ENCODE peak calls at places on chromosome 7, in four cellular contexts. One of them, this sample, is unnamed.

GRCh38 chr7:77399838-77400237 is 16.3 kb downstream of the GSAP start:
- DNase-seq in activated CD8-positive, alpha-beta memory T cell treated with anti-CD3 and anti-CD28 coated beads for 1 hour: no peak
- DNase-seq in tibial artery: no peak
- DNase-seq in stimulated activated CD4-positive, alpha-beta T cell treated with anti-CD3 and anti-CD28 coated beads, Interleukin-12 subunit alpha, Interleukin-12 subunit beta, amount 100 ng/mL, for 4 hours: no peak
- DNase-seq in this sample: no peak

GRCh38 chr7:26918241-26918640 is 53.9 kb upstream of the SKAP2 start:
- DNase-seq in stimulated activated CD4-positive, alpha-beta T cell treated with anti-CD3 and anti-CD28 coated beads, Interleukin-12 subunit alpha, Interleukin-12 subunit beta, amount 100 ng/mL, for 4 hours: no peak
- DNase-seq in activated CD8-positive, alpha-beta memory T cell treated with anti-CD3 and anti-CD28 coated beads for 1 hour: no peak
- DNase-seq in tibial artery: no peak
- DNase-seq in this sample: no peak

GRCh38 chr7:69880848-69881247 is 282.6 kb downstream of the AUTS2 start:
- DNase-seq in activated CD8-positive, alpha-beta memory T cell treated with anti-CD3 and anti-CD28 coated beads for 1 hour: no peak
- DNase-seq in tibial artery: no peak
- DNase-seq in stimulated activated CD4-positive, alpha-beta T cell treated with anti-CD3 and anti-CD28 coated beads, Interleukin-12 subunit alpha, Interleukin-12 subunit beta, amount 100 ng/mL, for 4 hours: no peak
- DNase-seq in this sample: no peak

GRCh38 chr7:73555411-73555982 is 2.0 kb downstream of the BCL7B start:
- DNase-seq in activated CD8-positive, alpha-beta memory T cell treated with anti-CD3 and anti-CD28 coated beads for 1 hour: no peak
- DNase-seq in tibial artery: no peak
- DNase-seq in stimulated activated CD4-positive, alpha-beta T cell treated with anti-CD3 and anti-CD28 coated beads, Interleukin-12 subunit alpha, Interleukin-12 subunit beta, amount 100 ng/mL, for 4 hours: no peak
- DNase-seq in this sample: no peak

GRCh38 chr7:152709307-152710133 is 33.6 kb upstream of the XRCC2 start:
- DNase-seq in stimulated activated CD4-positive, alpha-beta T cell treated with anti-CD3 and anti-CD28 coated beads, Interleukin-12 subunit alpha, Interleukin-12 subunit beta, amount 100 ng/mL, for 4 hours: no peak
- DNase-seq in activated CD8-positive, alpha-beta memory T cell treated with anti-CD3 and anti-CD28 coated beads for 1 hour: no peak
- DNase-seq in tibial artery: no peak
- DNase-seq in this sample: no peak

GRCh38 chr7:112462236-112462635 is 12.0 kb downstream of the IFRD1 start:
- DNase-seq in activated CD8-positive, alpha-beta memory T cell treated with anti-CD3 and anti-CD28 coated beads for 1 hour: no peak
- DNase-seq in stimulated activated CD4-positive, alpha-beta T cell treated with anti-CD3 and anti-CD28 coated beads, Interleukin-12 subunit alpha, Interleukin-12 subunit beta, amount 100 ng/mL, for 4 hours: no peak
- DNase-seq in tibial artery: peak; percentile 38
- DNase-seq in this sample: no peak

GRCh38 chr7:13850185-13850752 is 139.2 kb downstream of the ETV1 start:
- DNase-seq in stimulated activated CD4-positive, alpha-beta T cell treated with anti-CD3 and anti-CD28 coated beads, Interleukin-12 subunit alpha, Interleukin-12 subunit beta, amount 100 ng/mL, for 4 hours: peak; percentile 1
- DNase-seq in activated CD8-positive, alpha-beta memory T cell treated with anti-CD3 and anti-CD28 coated beads for 1 hour: peak; percentile 24
- DNase-seq in tibial artery: no peak
- DNase-seq in this sample: no peak

GRCh38 chr7:149286811-149287400 is 24.9 kb downstream of the ZNF783 start:
- DNase-seq in activated CD8-positive, alpha-beta memory T cell treated with anti-CD3 and anti-CD28 coated beads for 1 hour: no peak
- DNase-seq in tibial artery: no peak
- DNase-seq in stimulated activated CD4-positive, alpha-beta T cell treated with anti-CD3 and anti-CD28 coated beads, Interleukin-12 subunit alpha, Interleukin-12 subunit beta, amount 100 ng/mL, for 4 hours: no peak
- DNase-seq in this sample: no peak

GRCh38 chr7:11931306-11931705 is 99.3 kb upstream of the THSD7A start:
- DNase-seq in activated CD8-positive, alpha-beta memory T cell treated with anti-CD3 and anti-CD28 coated beads for 1 hour: no peak
- DNase-seq in stimulated activated CD4-positive, alpha-beta T cell treated with anti-CD3 and anti-CD28 coated beads, Interleukin-12 subunit alpha, Interleukin-12 subunit beta, amount 100 ng/mL, for 4 hours: no peak
- DNase-seq in tibial artery: no peak
- DNase-seq in this sample: no peak

GRCh38 chr7:26857534-26858228 is 6.7 kb downstream of the SKAP2 start:
- DNase-seq in stimulated activated CD4-positive, alpha-beta T cell treated with anti-CD3 and anti-CD28 coated beads, Interleukin-12 subunit alpha, Interleukin-12 subunit beta, amount 100 ng/mL, for 4 hours: no peak
- DNase-seq in activated CD8-positive, alpha-beta memory T cell treated with anti-CD3 and anti-CD28 coated beads for 1 hour: no peak
- DNase-seq in tibial artery: no peak
- DNase-seq in this sample: no peak

GRCh38 chr7:132328760-132329159 is 247.5 kb downstream of the PLXNA4 start:
- DNase-seq in activated CD8-positive, alpha-beta memory T cell treated with anti-CD3 and anti-CD28 coated beads for 1 hour: no peak
- DNase-seq in tibial artery: no peak
- DNase-seq in stimulated activated CD4-positive, alpha-beta T cell treated with anti-CD3 and anti-CD28 coated beads, Interleukin-12 subunit alpha, Interleukin-12 subunit beta, amount 100 ng/mL, for 4 hours: no peak
- DNase-seq in this sample: no peak

GRCh38 chr7:65216469-65216868 is 157.2 kb upstream of the ZNF92 start:
- DNase-seq in activated CD8-positive, alpha-beta memory T cell treated with anti-CD3 and anti-CD28 coated beads for 1 hour: peak; percentile 37
- DNase-seq in stimulated activated CD4-positive, alpha-beta T cell treated with anti-CD3 and anti-CD28 coated beads, Interleukin-12 subunit alpha, Interleukin-12 subunit beta, amount 100 ng/mL, for 4 hours: peak; percentile 40
- DNase-seq in tibial artery: no peak
- DNase-seq in this sample: peak; percentile 39

GRCh38 chr7:87413951-87414381 is 61.5 kb downstream of the ABCB4 start:
- DNase-seq in activated CD8-positive, alpha-beta memory T cell treated with anti-CD3 and anti-CD28 coated beads for 1 hour: no peak
- DNase-seq in stimulated activated CD4-positive, alpha-beta T cell treated with anti-CD3 and anti-CD28 coated beads, Interleukin-12 subunit alpha, Interleukin-12 subunit beta, amount 100 ng/mL, for 4 hours: no peak
- DNase-seq in tibial artery: no peak
- DNase-seq in this sample: no peak

GRCh38 chr7:129225206-129225930 is 538 bp downstream of the AHCYL2 start:
- DNase-seq in tibial artery: peak; percentile 53
- DNase-seq in activated CD8-positive, alpha-beta memory T cell treated with anti-CD3 and anti-CD28 coated beads for 1 hour: peak; percentile 25
- DNase-seq in stimulated activated CD4-positive, alpha-beta T cell treated with anti-CD3 and anti-CD28 coated beads, Interleukin-12 subunit alpha, Interleukin-12 subunit beta, amount 100 ng/mL, for 4 hours: peak; percentile 52
- DNase-seq in this sample: no peak

GRCh38 chr7:81300779-81301178 is 381.9 kb upstream of the SEMA3C start:
- DNase-seq in activated CD8-positive, alpha-beta memory T cell treated with anti-CD3 and anti-CD28 coated beads for 1 hour: no peak
- DNase-seq in stimulated activated CD4-positive, alpha-beta T cell treated with anti-CD3 and anti-CD28 coated beads, Interleukin-12 subunit alpha, Interleukin-12 subunit beta, amount 100 ng/mL, for 4 hours: no peak
- DNase-seq in tibial artery: no peak
- DNase-seq in this sample: no peak

GRCh38 chr7:81367335-81367801 is 402.5 kb downstream of the HGF start:
- DNase-seq in stimulated activated CD4-positive, alpha-beta T cell treated with anti-CD3 and anti-CD28 coated beads, Interleukin-12 subunit alpha, Interleukin-12 subunit beta, amount 100 ng/mL, for 4 hours: no peak
- DNase-seq in activated CD8-positive, alpha-beta memory T cell treated with anti-CD3 and anti-CD28 coated beads for 1 hour: no peak
- DNase-seq in tibial artery: peak; percentile 35
- DNase-seq in this sample: no peak

GRCh38 chr7:36986429-36987362 is 262.4 kb upstream of the AOAH start:
- DNase-seq in activated CD8-positive, alpha-beta memory T cell treated with anti-CD3 and anti-CD28 coated beads for 1 hour: peak; percentile 27
- DNase-seq in tibial artery: peak; percentile 73
- DNase-seq in stimulated activated CD4-positive, alpha-beta T cell treated with anti-CD3 and anti-CD28 coated beads, Interleukin-12 subunit alpha, Interleukin-12 subunit beta, amount 100 ng/mL, for 4 hours: peak; percentile 57
- DNase-seq in this sample: peak; percentile 29

GRCh38 chr7:78018541-78019456 is 220.2 kb downstream of the PHTF2 start:
- DNase-seq in tibial artery: peak; percentile 59
- DNase-seq in stimulated activated CD4-positive, alpha-beta T cell treated with anti-CD3 and anti-CD28 coated beads, Interleukin-12 subunit alpha, Interleukin-12 subunit beta, amount 100 ng/mL, for 4 hours: peak; percentile 5
- DNase-seq in activated CD8-positive, alpha-beta memory T cell treated with anti-CD3 and anti-CD28 coated beads for 1 hour: no peak
- DNase-seq in this sample: peak; percentile 10

GRCh38 chr7:121371367-121371766 is 24.7 kb downstream of the FAM3C start:
- DNase-seq in stimulated activated CD4-positive, alpha-beta T cell treated with anti-CD3 and anti-CD28 coated beads, Interleukin-12 subunit alpha, Interleukin-12 subunit beta, amount 100 ng/mL, for 4 hours: no peak
- DNase-seq in tibial artery: no peak
- DNase-seq in activated CD8-positive, alpha-beta memory T cell treated with anti-CD3 and anti-CD28 coated beads for 1 hour: no peak
- DNase-seq in this sample: no peak

GRCh38 chr7:73749931-73750776 is 11.6 kb upstream of the ABHD11 start:
- DNase-seq in activated CD8-positive, alpha-beta memory T cell treated with anti-CD3 and anti-CD28 coated beads for 1 hour: no peak
- DNase-seq in tibial artery: no peak
- DNase-seq in stimulated activated CD4-positive, alpha-beta T cell treated with anti-CD3 and anti-CD28 coated beads, Interleukin-12 subunit alpha, Interleukin-12 subunit beta, amount 100 ng/mL, for 4 hours: no peak
- DNase-seq in this sample: no peak

GRCh38 chr7:135858851-135859250 is 110.2 kb upstream of the FAM180A start:
- DNase-seq in tibial artery: no peak
- DNase-seq in activated CD8-positive, alpha-beta memory T cell treated with anti-CD3 and anti-CD28 coated beads for 1 hour: no peak
- DNase-seq in stimulated activated CD4-positive, alpha-beta T cell treated with anti-CD3 and anti-CD28 coated beads, Interleukin-12 subunit alpha, Interleukin-12 subunit beta, amount 100 ng/mL, for 4 hours: no peak
- DNase-seq in this sample: no peak

GRCh38 chr7:40205992-40206391 is 71.2 kb downstream of the SUGCT start:
- DNase-seq in activated CD8-positive, alpha-beta memory T cell treated with anti-CD3 and anti-CD28 coated beads for 1 hour: no peak
- DNase-seq in stimulated activated CD4-positive, alpha-beta T cell treated with anti-CD3 and anti-CD28 coated beads, Interleukin-12 subunit alpha, Interleukin-12 subunit beta, amount 100 ng/mL, for 4 hours: no peak
- DNase-seq in tibial artery: no peak
- DNase-seq in this sample: no peak

GRCh38 chr7:137634356-137634755 is 212.4 kb downstream of the DGKI start:
- DNase-seq in activated CD8-positive, alpha-beta memory T cell treated with anti-CD3 and anti-CD28 coated beads for 1 hour: no peak
- DNase-seq in stimulated activated CD4-positive, alpha-beta T cell treated with anti-CD3 and anti-CD28 coated beads, Interleukin-12 subunit alpha, Interleukin-12 subunit beta, amount 100 ng/mL, for 4 hours: no peak
- DNase-seq in tibial artery: no peak
- DNase-seq in this sample: no peak

GRCh38 chr7:95730493-95731280 is 41.7 kb upstream of the DYNC1I1 start:
- DNase-seq in activated CD8-positive, alpha-beta memory T cell treated with anti-CD3 and anti-CD28 coated beads for 1 hour: no peak
- DNase-seq in tibial artery: no peak
- DNase-seq in stimulated activated CD4-positive, alpha-beta T cell treated with anti-CD3 and anti-CD28 coated beads, Interleukin-12 subunit alpha, Interleukin-12 subunit beta, amount 100 ng/mL, for 4 hours: no peak
- DNase-seq in this sample: no peak

GRCh38 chr7:131722371-131722770 is 165.9 kb upstream of the PODXL start:
- DNase-seq in activated CD8-positive, alpha-beta memory T cell treated with anti-CD3 and anti-CD28 coated beads for 1 hour: no peak
- DNase-seq in stimulated activated CD4-positive, alpha-beta T cell treated with anti-CD3 and anti-CD28 coated beads, Interleukin-12 subunit alpha, Interleukin-12 subunit beta, amount 100 ng/mL, for 4 hours: no peak
- DNase-seq in tibial artery: no peak
- DNase-seq in this sample: no peak

GRCh38 chr7:103989785-103990775 is 622 bp upstream of the RELN start:
- DNase-seq in activated CD8-positive, alpha-beta memory T cell treated with anti-CD3 and anti-CD28 coated beads for 1 hour: no peak
- DNase-seq in tibial artery: no peak
- DNase-seq in stimulated activated CD4-positive, alpha-beta T cell treated with anti-CD3 and anti-CD28 coated beads, Interleukin-12 subunit alpha, Interleukin-12 subunit beta, amount 100 ng/mL, for 4 hours: no peak
- DNase-seq in this sample: peak; percentile 28

This sample was measured in NCI-H1930.